ENCODE peak calls at places on chromosomes 6 and 20, in seven cellular contexts. One of them, this sample, is unnamed. For H3K36me3, the result is how much of the 10 kb centered on the place peaks cover.

GRCh38 chr20:35828434-35828833 is 56.6 kb downstream of the PHF20 start:
- DNase-seq in PC-3: no peak
- DNase-seq in prostate gland: no peak
- DNase-seq in CD4-positive, CD25-positive, alpha-beta regulatory T cell: no peak
- DNase-seq in GM23248: no peak
- DNase-seq in cardiac muscle cell: peak
- DNase-seq in heart right ventricle: peak
- DNase-seq in this sample: peak

GRCh38 chr6:71091167-71091566 is 134.3 kb upstream of the B3GAT2 start:
- DNase-seq in PC-3: no peak
- DNase-seq in CD4-positive, CD25-positive, alpha-beta regulatory T cell: no peak
- DNase-seq in heart right ventricle: no peak
- DNase-seq in prostate gland: no peak
- DNase-seq in cardiac muscle cell: no peak
- DNase-seq in GM23248: no peak
- DNase-seq in this sample: no peak

GRCh38 chr20:33767100-33767499 is 35.3 kb downstream of the ZNF341 start:
- DNase-seq in cardiac muscle cell: no peak
- DNase-seq in prostate gland: no peak
- DNase-seq in PC-3: no peak
- DNase-seq in CD4-positive, CD25-positive, alpha-beta regulatory T cell: no peak
- DNase-seq in heart right ventricle: no peak
- DNase-seq in GM23248: no peak
- DNase-seq in this sample: no peak

GRCh38 chr6:105769987-105770386 is 316.1 kb upstream of the PRDM1 start:
- DNase-seq in prostate gland: no peak
- DNase-seq in heart right ventricle: no peak
- DNase-seq in PC-3: peak
- DNase-seq in CD4-positive, CD25-positive, alpha-beta regulatory T cell: no peak
- DNase-seq in cardiac muscle cell: no peak
- DNase-seq in GM23248: peak
- DNase-seq in this sample: no peak

GRCh38 chr6:104428201-104428600 is 431.5 kb downstream of the HACE1 start:
- DNase-seq in GM23248: no peak
- DNase-seq in CD4-positive, CD25-positive, alpha-beta regulatory T cell: no peak
- DNase-seq in cardiac muscle cell: no peak
- DNase-seq in prostate gland: no peak
- DNase-seq in heart right ventricle: no peak
- DNase-seq in PC-3: no peak
- DNase-seq in this sample: no peak

GRCh38 chr6:96075826-96076225 is 60.1 kb downstream of the FUT9 start:
- DNase-seq in CD4-positive, CD25-positive, alpha-beta regulatory T cell: no peak
- DNase-seq in cardiac muscle cell: no peak
- DNase-seq in heart right ventricle: no peak
- DNase-seq in PC-3: peak
- DNase-seq in GM23248: no peak
- DNase-seq in prostate gland: no peak
- DNase-seq in this sample: no peak

GRCh38 chr20:51382111-51382985 is 160.2 kb downstream of the NFATC2 start:
- DNase-seq in prostate gland: no peak
- DNase-seq in CD4-positive, CD25-positive, alpha-beta regulatory T cell: no peak
- DNase-seq in cardiac muscle cell: no peak
- DNase-seq in PC-3: no peak
- DNase-seq in heart right ventricle: no peak
- DNase-seq in GM23248: no peak
- DNase-seq in this sample: no peak

GRCh38 chr20:37081717-37082289 is 14.0 kb downstream of the RBL1 start:
- DNase-seq in PC-3: no peak
- DNase-seq in GM23248: no peak
- DNase-seq in cardiac muscle cell: no peak
- DNase-seq in CD4-positive, CD25-positive, alpha-beta regulatory T cell: peak
- DNase-seq in heart right ventricle: no peak
- DNase-seq in prostate gland: no peak
- DNase-seq in this sample: no peak

GRCh38 chr6:52697903-52698302 is 27.0 kb downstream of the TMEM14A start:
- DNase-seq in GM23248: peak
- DNase-seq in PC-3: peak
- DNase-seq in cardiac muscle cell: no peak
- DNase-seq in CD4-positive, CD25-positive, alpha-beta regulatory T cell: no peak
- DNase-seq in prostate gland: no peak
- DNase-seq in heart right ventricle: no peak
- DNase-seq in this sample: no peak

GRCh38 chr20:3377644-3378043 is 29.8 kb downstream of the DNAAF9 start:
- DNase-seq in heart right ventricle: no peak
- DNase-seq in GM23248: no peak
- DNase-seq in cardiac muscle cell: no peak
- DNase-seq in CD4-positive, CD25-positive, alpha-beta regulatory T cell: no peak
- DNase-seq in PC-3: peak
- DNase-seq in prostate gland: no peak
- DNase-seq in this sample: no peak

GRCh38 chr20:10093087-10093591 is 58.4 kb downstream of the ANKEF1 start:
- DNase-seq in heart right ventricle: no peak
- DNase-seq in GM23248: peak
- DNase-seq in prostate gland: no peak
- DNase-seq in PC-3: peak
- DNase-seq in cardiac muscle cell: no peak
- DNase-seq in CD4-positive, CD25-positive, alpha-beta regulatory T cell: no peak
- DNase-seq in this sample: no peak

GRCh38 chr20:45419188-45420091 is 3.5 kb downstream of the PIGT start:
- DNase-seq in prostate gland: peak
- DNase-seq in PC-3: peak
- DNase-seq in GM23248: peak
- DNase-seq in heart right ventricle: peak
- DNase-seq in cardiac muscle cell: no peak
- DNase-seq in CD4-positive, CD25-positive, alpha-beta regulatory T cell: no peak
- DNase-seq in this sample: peak

GRCh38 chr6:110874880-110875547 is 429 bp downstream of the AMD1 start:
- DNase-seq in GM23248: peak
- DNase-seq in CD4-positive, CD25-positive, alpha-beta regulatory T cell: no peak
- DNase-seq in PC-3: no peak
- DNase-seq in heart right ventricle: peak
- DNase-seq in cardiac muscle cell: no peak
- DNase-seq in prostate gland: peak
- DNase-seq in this sample: peak

GRCh38 chr20:25341716-25342680 is 48.6 kb downstream of the ABHD12 start:
- DNase-seq in PC-3: peak
- DNase-seq in CD4-positive, CD25-positive, alpha-beta regulatory T cell: no peak
- DNase-seq in prostate gland: no peak
- DNase-seq in GM23248: peak
- DNase-seq in heart right ventricle: no peak
- DNase-seq in cardiac muscle cell: no peak
- DNase-seq in this sample: no peak

GRCh38 chr6:108589244-108589730 is 28.6 kb downstream of the FOXO3 start:
- DNase-seq in PC-3: peak
- DNase-seq in CD4-positive, CD25-positive, alpha-beta regulatory T cell: no peak
- DNase-seq in GM23248: peak
- DNase-seq in cardiac muscle cell: peak
- DNase-seq in prostate gland: peak
- DNase-seq in heart right ventricle: peak
- DNase-seq in this sample: peak

GRCh38 chr6:24980507-24981384 is 45.0 kb upstream of the RIPOR2 start:
- DNase-seq in cardiac muscle cell: peak
- DNase-seq in heart right ventricle: no peak
- DNase-seq in PC-3: peak
- DNase-seq in GM23248: peak
- DNase-seq in prostate gland: no peak
- DNase-seq in CD4-positive, CD25-positive, alpha-beta regulatory T cell: no peak
- DNase-seq in this sample: no peak

GRCh38 chr6:138576303-138576702 is 77.0 kb upstream of the NHSL1 start:
- DNase-seq in cardiac muscle cell: no peak
- DNase-seq in heart right ventricle: no peak
- DNase-seq in prostate gland: no peak
- DNase-seq in PC-3: no peak
- DNase-seq in GM23248: no peak
- DNase-seq in CD4-positive, CD25-positive, alpha-beta regulatory T cell: no peak
- DNase-seq in this sample: no peak

GRCh38 chr6:12339808-12340487 is 49.8 kb downstream of the EDN1 start:
- DNase-seq in CD4-positive, CD25-positive, alpha-beta regulatory T cell: no peak
- DNase-seq in heart right ventricle: no peak
- DNase-seq in GM23248: no peak
- DNase-seq in prostate gland: no peak
- DNase-seq in cardiac muscle cell: no peak
- DNase-seq in PC-3: no peak
- DNase-seq in this sample: no peak

GRCh38 chr20:18288748-18289705 is 700 bp downstream of the ZNF133 start:
- DNase-seq in GM23248: peak
- DNase-seq in cardiac muscle cell: no peak
- DNase-seq in CD4-positive, CD25-positive, alpha-beta regulatory T cell: no peak
- DNase-seq in PC-3: no peak
- DNase-seq in prostate gland: peak
- DNase-seq in heart right ventricle: no peak
- DNase-seq in this sample: no peak

GRCh38 chr6:167700199-167700598 is 126.5 kb upstream of the AFDN start:
- DNase-seq in CD4-positive, CD25-positive, alpha-beta regulatory T cell: no peak
- DNase-seq in PC-3: no peak
- DNase-seq in prostate gland: no peak
- DNase-seq in cardiac muscle cell: no peak
- DNase-seq in GM23248: no peak
- DNase-seq in heart right ventricle: no peak
- DNase-seq in this sample: no peak

GRCh38 chr6:75210885-75211739 is 5.3 kb upstream of the COL12A1 start:
- DNase-seq in heart right ventricle: peak
- DNase-seq in prostate gland: peak
- DNase-seq in PC-3: peak
- DNase-seq in cardiac muscle cell: peak
- DNase-seq in CD4-positive, CD25-positive, alpha-beta regulatory T cell: peak
- DNase-seq in GM23248: peak
- DNase-seq in this sample: peak

GRCh38 chr6:160042014-160042773 is 73.3 kb downstream of the IGF2R start:
- DNase-seq in PC-3: peak
- DNase-seq in prostate gland: peak
- DNase-seq in GM23248: peak
- DNase-seq in cardiac muscle cell: no peak
- DNase-seq in heart right ventricle: no peak
- DNase-seq in CD4-positive, CD25-positive, alpha-beta regulatory T cell: no peak
- DNase-seq in this sample: no peak

GRCh38 chr6:14254505-14254904 is 136.9 kb downstream of the CD83 start:
- DNase-seq in cardiac muscle cell: no peak
- DNase-seq in GM23248: no peak
- DNase-seq in CD4-positive, CD25-positive, alpha-beta regulatory T cell: no peak
- DNase-seq in PC-3: no peak
- DNase-seq in heart right ventricle: no peak
- DNase-seq in prostate gland: no peak
- DNase-seq in this sample: no peak

GRCh38 chr20:36929290-36929689 is 22.2 kb downstream of the SAMHD1 start:
- DNase-seq in GM23248: peak
- DNase-seq in cardiac muscle cell: no peak
- DNase-seq in CD4-positive, CD25-positive, alpha-beta regulatory T cell: no peak
- DNase-seq in PC-3: no peak
- DNase-seq in heart right ventricle: no peak
- DNase-seq in prostate gland: no peak
- DNase-seq in this sample: no peak

GRCh38 chr6:7107578-7108195 is at the start of gene RREB1:
- DNase-seq in cardiac muscle cell: peak
- DNase-seq in GM23248: peak
- DNase-seq in PC-3: peak
- DNase-seq in heart right ventricle: peak
- DNase-seq in prostate gland: peak
- DNase-seq in CD4-positive, CD25-positive, alpha-beta regulatory T cell: peak
- DNase-seq in this sample: peak

GRCh38 chr6:6758915-6759654 is 170.6 kb downstream of the LY86 start:
- DNase-seq in cardiac muscle cell: peak
- DNase-seq in GM23248: peak
- DNase-seq in prostate gland: no peak
- DNase-seq in CD4-positive, CD25-positive, alpha-beta regulatory T cell: peak
- DNase-seq in PC-3: peak
- DNase-seq in heart right ventricle: peak
- DNase-seq in this sample: peak

GRCh38 chr6:69456086-69456485 is 340.7 kb downstream of the LMBRD1 start:
- DNase-seq in prostate gland: no peak
- DNase-seq in PC-3: no peak
- DNase-seq in cardiac muscle cell: no peak
- DNase-seq in heart right ventricle: no peak
- DNase-seq in CD4-positive, CD25-positive, alpha-beta regulatory T cell: no peak
- DNase-seq in GM23248: no peak
- DNase-seq in this sample: no peak

DNA sequence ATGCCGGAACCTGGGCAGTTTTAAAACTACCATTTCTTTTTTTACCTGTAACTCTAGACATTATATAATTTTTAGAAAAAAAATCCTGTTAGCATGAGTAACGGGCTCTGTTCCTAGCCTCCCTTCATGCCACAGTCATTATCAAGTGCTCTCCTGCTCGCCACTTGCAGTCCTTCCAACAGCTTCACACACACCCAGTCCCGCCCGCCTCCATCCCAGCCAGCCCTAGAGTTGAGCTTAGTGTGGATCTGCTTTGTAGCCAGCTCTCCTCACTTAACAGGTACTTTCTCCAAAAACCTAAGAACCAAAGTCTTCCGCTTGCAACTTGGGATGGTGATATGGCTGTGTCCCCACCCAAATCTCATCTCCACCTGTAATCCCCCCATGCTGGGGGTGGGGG is 51.5 kb downstream of the EZR start:
- DNase-seq in CD4-positive, CD25-positive, alpha-beta regulatory T cell: no peak
- DNase-seq in PC-3: no peak
- DNase-seq in cardiac muscle cell: no peak
- DNase-seq in heart right ventricle: no peak
- DNase-seq in GM23248: no peak
- DNase-seq in prostate gland: no peak
- DNase-seq in this sample: no peak
- H3K36me3 ChIP-seq in CD4-positive, CD25-positive, alpha-beta regulatory T cell: half or more
- H3K36me3 ChIP-seq in PC-3: half or more
- H3K36me3 ChIP-seq in cardiac muscle cell: half or more
- H3K36me3 ChIP-seq in heart right ventricle: half or more
- H3K36me3 ChIP-seq in GM23248: under half
- H3K36me3 ChIP-seq in prostate gland: half or more
- H3K36me3 ChIP-seq in this sample: half or more

DNA sequence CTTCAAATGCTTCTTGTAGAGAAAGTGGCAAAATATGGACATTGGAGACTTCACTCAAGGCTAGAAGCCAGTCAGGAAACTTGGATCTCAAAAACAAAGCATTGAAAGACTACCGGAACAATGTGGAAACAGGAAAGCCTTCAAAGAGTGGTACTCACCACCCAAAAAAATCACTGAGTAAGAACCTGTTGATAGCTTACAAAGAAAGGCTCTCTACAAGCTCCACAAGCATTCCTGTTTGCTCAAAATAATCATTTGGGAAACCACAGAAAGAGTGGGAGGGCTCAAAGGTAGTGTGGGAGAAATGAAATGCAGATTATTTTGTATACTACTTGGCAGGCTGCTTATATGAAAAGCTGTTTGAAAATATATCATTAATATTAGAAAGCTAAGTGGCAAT is 9.5 kb upstream of the DST start:
- DNase-seq in prostate gland: no peak
- DNase-seq in PC-3: peak
- DNase-seq in GM23248: peak
- DNase-seq in heart right ventricle: no peak
- DNase-seq in cardiac muscle cell: no peak
- DNase-seq in CD4-positive, CD25-positive, alpha-beta regulatory T cell: no peak
- DNase-seq in this sample: no peak
- H3K27ac ChIP-seq in prostate gland: peak
- H3K27ac ChIP-seq in PC-3: peak
- H3K27ac ChIP-seq in GM23248: peak
- H3K27ac ChIP-seq in heart right ventricle: peak
- H3K27ac ChIP-seq in cardiac muscle cell: no peak
- H3K27ac ChIP-seq in CD4-positive, CD25-positive, alpha-beta regulatory T cell: no peak
- H3K27ac ChIP-seq in this sample: no peak

GRCh38 chr6:150981669-150982068 is 116.2 kb downstream of the MTHFD1L start:
- DNase-seq in prostate gland: no peak
- DNase-seq in cardiac muscle cell: no peak
- DNase-seq in GM23248: no peak
- DNase-seq in heart right ventricle: no peak
- DNase-seq in CD4-positive, CD25-positive, alpha-beta regulatory T cell: no peak
- DNase-seq in PC-3: no peak
- DNase-seq in this sample: no peak
- H3K36me3 ChIP-seq in prostate gland: under half
- H3K36me3 ChIP-seq in cardiac muscle cell: under half
- H3K36me3 ChIP-seq in GM23248: half or more
- H3K36me3 ChIP-seq in heart right ventricle: under half
- H3K36me3 ChIP-seq in CD4-positive, CD25-positive, alpha-beta regulatory T cell: under half
- H3K36me3 ChIP-seq in PC-3: under half
- H3K36me3 ChIP-seq in this sample: under half

GRCh38 chr6:158803733-158804143 is 15.4 kb downstream of the EZR start:
- DNase-seq in heart right ventricle: peak
- DNase-seq in CD4-positive, CD25-positive, alpha-beta regulatory T cell: peak
- DNase-seq in prostate gland: peak
- DNase-seq in cardiac muscle cell: no peak
- DNase-seq in GM23248: no peak
- DNase-seq in PC-3: peak
- DNase-seq in this sample: no peak
- H3K27ac ChIP-seq in heart right ventricle: peak
- H3K27ac ChIP-seq in CD4-positive, CD25-positive, alpha-beta regulatory T cell: peak
- H3K27ac ChIP-seq in prostate gland: peak
- H3K27ac ChIP-seq in cardiac muscle cell: no peak
- H3K27ac ChIP-seq in GM23248: no peak
- H3K27ac ChIP-seq in PC-3: peak
- H3K27ac ChIP-seq in this sample: peak